ENCODE peak calls at places on chromosomes 4 and X, in five cellular contexts. One of them, this sample, is unnamed.
A peak's percentile ranks its signal among the peaks of the same experiment; 100 is the strongest.

GRCh38 chr4:183722738-183723560 is 63.9 kb downstream of the TRAPPC11 start:
- DNase-seq in A549: peak; percentile 20
- DNase-seq in central memory CD4-positive, alpha-beta T cell: peak; percentile 43
- DNase-seq in activated T-helper 1 cell treated with anti-CD3 and anti-CD28 coated beads, Interleukin-12 subunit alpha, Interleukin-12 subunit beta, Interleukin-2, Interleukin-4 antibody, amounts not matched to agents 30 ng/mL and 10 ng/mL and 1 ng/mL, durations not matched to agents 14 hours and 24 hours and 36 hours: peak; percentile 44
- DNase-seq in DMS79 treated with DMSO at 0.1 percent for 48 hours: peak; percentile 83
- DNase-seq in this sample: peak; percentile 46

GRCh38 chr4:6916587-6917444 is 7.2 kb downstream of the TBC1D14 start:
- DNase-seq in A549: peak; percentile 31
- DNase-seq in activated T-helper 1 cell treated with anti-CD3 and anti-CD28 coated beads, Interleukin-12 subunit alpha, Interleukin-12 subunit beta, Interleukin-2, Interleukin-4 antibody, amounts not matched to agents 30 ng/mL and 10 ng/mL and 1 ng/mL, durations not matched to agents 14 hours and 24 hours and 36 hours: peak; percentile 60
- DNase-seq in central memory CD4-positive, alpha-beta T cell: peak; percentile 60
- DNase-seq in DMS79 treated with DMSO at 0.1 percent for 48 hours: peak; percentile 9
- DNase-seq in this sample: peak; percentile 67

GRCh38 chr4:136741468-136741867 is 790.8 kb downstream of the PCDH18 start:
- DNase-seq in activated T-helper 1 cell treated with anti-CD3 and anti-CD28 coated beads, Interleukin-12 subunit alpha, Interleukin-12 subunit beta, Interleukin-2, Interleukin-4 antibody, amounts not matched to agents 30 ng/mL and 10 ng/mL and 1 ng/mL, durations not matched to agents 14 hours and 24 hours and 36 hours: no peak
- DNase-seq in DMS79 treated with DMSO at 0.1 percent for 48 hours: no peak
- DNase-seq in A549: peak; percentile 5
- DNase-seq in central memory CD4-positive, alpha-beta T cell: no peak
- DNase-seq in this sample: no peak

GRCh38 chr4:127632420-127633403 is at the start of gene INTU:
- DNase-seq in A549: peak; percentile 91
- DNase-seq in central memory CD4-positive, alpha-beta T cell: no peak
- DNase-seq in DMS79 treated with DMSO at 0.1 percent for 48 hours: peak; percentile 60
- DNase-seq in activated T-helper 1 cell treated with anti-CD3 and anti-CD28 coated beads, Interleukin-12 subunit alpha, Interleukin-12 subunit beta, Interleukin-2, Interleukin-4 antibody, amounts not matched to agents 30 ng/mL and 10 ng/mL and 1 ng/mL, durations not matched to agents 14 hours and 24 hours and 36 hours: peak; percentile 16
- DNase-seq in this sample: peak; percentile 19

GRCh38 chr4:3641501-3641900 is 109.3 kb upstream of the LRPAP1 start:
- DNase-seq in A549: no peak
- DNase-seq in activated T-helper 1 cell treated with anti-CD3 and anti-CD28 coated beads, Interleukin-12 subunit alpha, Interleukin-12 subunit beta, Interleukin-2, Interleukin-4 antibody, amounts not matched to agents 30 ng/mL and 10 ng/mL and 1 ng/mL, durations not matched to agents 14 hours and 24 hours and 36 hours: no peak
- DNase-seq in DMS79 treated with DMSO at 0.1 percent for 48 hours: no peak
- DNase-seq in central memory CD4-positive, alpha-beta T cell: no peak
- DNase-seq in this sample: no peak

GRCh38 chr4:137307806-137308205 is 224.5 kb downstream of the PCDH18 start:
- DNase-seq in central memory CD4-positive, alpha-beta T cell: no peak
- DNase-seq in DMS79 treated with DMSO at 0.1 percent for 48 hours: no peak
- DNase-seq in A549: no peak
- DNase-seq in activated T-helper 1 cell treated with anti-CD3 and anti-CD28 coated beads, Interleukin-12 subunit alpha, Interleukin-12 subunit beta, Interleukin-2, Interleukin-4 antibody, amounts not matched to agents 30 ng/mL and 10 ng/mL and 1 ng/mL, durations not matched to agents 14 hours and 24 hours and 36 hours: no peak
- DNase-seq in this sample: no peak

GRCh38 chrX:4550018-4550417 is 836.6 kb upstream of the PRKX start:
- DNase-seq in DMS79 treated with DMSO at 0.1 percent for 48 hours: no peak
- DNase-seq in activated T-helper 1 cell treated with anti-CD3 and anti-CD28 coated beads, Interleukin-12 subunit alpha, Interleukin-12 subunit beta, Interleukin-2, Interleukin-4 antibody, amounts not matched to agents 30 ng/mL and 10 ng/mL and 1 ng/mL, durations not matched to agents 14 hours and 24 hours and 36 hours: no peak
- DNase-seq in central memory CD4-positive, alpha-beta T cell: no peak
- DNase-seq in A549: peak; percentile 6
- DNase-seq in this sample: no peak

GRCh38 chrX:111483876-111484275 is 27.6 kb upstream of the SERTM2 start:
- DNase-seq in A549: no peak
- DNase-seq in activated T-helper 1 cell treated with anti-CD3 and anti-CD28 coated beads, Interleukin-12 subunit alpha, Interleukin-12 subunit beta, Interleukin-2, Interleukin-4 antibody, amounts not matched to agents 30 ng/mL and 10 ng/mL and 1 ng/mL, durations not matched to agents 14 hours and 24 hours and 36 hours: no peak
- DNase-seq in DMS79 treated with DMSO at 0.1 percent for 48 hours: no peak
- DNase-seq in central memory CD4-positive, alpha-beta T cell: no peak
- DNase-seq in this sample: no peak

GRCh38 chr4:123547167-123547817 is 150.7 kb downstream of the SPRY1 start:
- DNase-seq in DMS79 treated with DMSO at 0.1 percent for 48 hours: peak; percentile 73
- DNase-seq in A549: no peak
- DNase-seq in central memory CD4-positive, alpha-beta T cell: no peak
- DNase-seq in activated T-helper 1 cell treated with anti-CD3 and anti-CD28 coated beads, Interleukin-12 subunit alpha, Interleukin-12 subunit beta, Interleukin-2, Interleukin-4 antibody, amounts not matched to agents 30 ng/mL and 10 ng/mL and 1 ng/mL, durations not matched to agents 14 hours and 24 hours and 36 hours: no peak
- DNase-seq in this sample: no peak

GRCh38 chr4:156413411-156413985 is 459.8 kb upstream of the CTSO start:
- DNase-seq in DMS79 treated with DMSO at 0.1 percent for 48 hours: no peak
- DNase-seq in A549: no peak
- DNase-seq in central memory CD4-positive, alpha-beta T cell: no peak
- DNase-seq in activated T-helper 1 cell treated with anti-CD3 and anti-CD28 coated beads, Interleukin-12 subunit alpha, Interleukin-12 subunit beta, Interleukin-2, Interleukin-4 antibody, amounts not matched to agents 30 ng/mL and 10 ng/mL and 1 ng/mL, durations not matched to agents 14 hours and 24 hours and 36 hours: no peak
- DNase-seq in this sample: no peak

GRCh38 chr4:100842856-100843255 is 325.0 kb upstream of the EMCN start:
- DNase-seq in A549: no peak
- DNase-seq in activated T-helper 1 cell treated with anti-CD3 and anti-CD28 coated beads, Interleukin-12 subunit alpha, Interleukin-12 subunit beta, Interleukin-2, Interleukin-4 antibody, amounts not matched to agents 30 ng/mL and 10 ng/mL and 1 ng/mL, durations not matched to agents 14 hours and 24 hours and 36 hours: no peak
- DNase-seq in DMS79 treated with DMSO at 0.1 percent for 48 hours: no peak
- DNase-seq in central memory CD4-positive, alpha-beta T cell: no peak
- DNase-seq in this sample: no peak

GRCh38 chr4:176538217-176538925 is 218.6 kb downstream of the SPCS3 start:
- DNase-seq in A549: peak; percentile 46
- DNase-seq in activated T-helper 1 cell treated with anti-CD3 and anti-CD28 coated beads, Interleukin-12 subunit alpha, Interleukin-12 subunit beta, Interleukin-2, Interleukin-4 antibody, amounts not matched to agents 30 ng/mL and 10 ng/mL and 1 ng/mL, durations not matched to agents 14 hours and 24 hours and 36 hours: no peak
- DNase-seq in central memory CD4-positive, alpha-beta T cell: no peak
- DNase-seq in DMS79 treated with DMSO at 0.1 percent for 48 hours: no peak
- DNase-seq in this sample: no peak

GRCh38 chrX:4844376-4844775 is 1130.9 kb upstream of the PRKX start:
- DNase-seq in A549: no peak
- DNase-seq in activated T-helper 1 cell treated with anti-CD3 and anti-CD28 coated beads, Interleukin-12 subunit alpha, Interleukin-12 subunit beta, Interleukin-2, Interleukin-4 antibody, amounts not matched to agents 30 ng/mL and 10 ng/mL and 1 ng/mL, durations not matched to agents 14 hours and 24 hours and 36 hours: no peak
- DNase-seq in central memory CD4-positive, alpha-beta T cell: no peak
- DNase-seq in DMS79 treated with DMSO at 0.1 percent for 48 hours: no peak
- DNase-seq in this sample: no peak

GRCh38 chr4:80731436-80731835 is 299.1 kb upstream of the BMP3 start:
- DNase-seq in A549: no peak
- DNase-seq in activated T-helper 1 cell treated with anti-CD3 and anti-CD28 coated beads, Interleukin-12 subunit alpha, Interleukin-12 subunit beta, Interleukin-2, Interleukin-4 antibody, amounts not matched to agents 30 ng/mL and 10 ng/mL and 1 ng/mL, durations not matched to agents 14 hours and 24 hours and 36 hours: no peak
- DNase-seq in central memory CD4-positive, alpha-beta T cell: no peak
- DNase-seq in DMS79 treated with DMSO at 0.1 percent for 48 hours: peak; percentile 56
- DNase-seq in this sample: no peak

GRCh38 chr4:179128299-179128698 is 1686.1 kb upstream of the AGA start:
- DNase-seq in A549: no peak
- DNase-seq in DMS79 treated with DMSO at 0.1 percent for 48 hours: no peak
- DNase-seq in central memory CD4-positive, alpha-beta T cell: no peak
- DNase-seq in activated T-helper 1 cell treated with anti-CD3 and anti-CD28 coated beads, Interleukin-12 subunit alpha, Interleukin-12 subunit beta, Interleukin-2, Interleukin-4 antibody, amounts not matched to agents 30 ng/mL and 10 ng/mL and 1 ng/mL, durations not matched to agents 14 hours and 24 hours and 36 hours: no peak
- DNase-seq in this sample: no peak

GRCh38 chr4:174592985-174593335 is 70.7 kb upstream of the HPGD start:
- DNase-seq in DMS79 treated with DMSO at 0.1 percent for 48 hours: no peak
- DNase-seq in central memory CD4-positive, alpha-beta T cell: no peak
- DNase-seq in activated T-helper 1 cell treated with anti-CD3 and anti-CD28 coated beads, Interleukin-12 subunit alpha, Interleukin-12 subunit beta, Interleukin-2, Interleukin-4 antibody, amounts not matched to agents 30 ng/mL and 10 ng/mL and 1 ng/mL, durations not matched to agents 14 hours and 24 hours and 36 hours: no peak
- DNase-seq in A549: peak; percentile 14
- DNase-seq in this sample: no peak

GRCh38 chr4:74004668-74005067 is 6.2 kb upstream of the CXCL5 start:
- DNase-seq in DMS79 treated with DMSO at 0.1 percent for 48 hours: no peak
- DNase-seq in central memory CD4-positive, alpha-beta T cell: no peak
- DNase-seq in A549: no peak
- DNase-seq in activated T-helper 1 cell treated with anti-CD3 and anti-CD28 coated beads, Interleukin-12 subunit alpha, Interleukin-12 subunit beta, Interleukin-2, Interleukin-4 antibody, amounts not matched to agents 30 ng/mL and 10 ng/mL and 1 ng/mL, durations not matched to agents 14 hours and 24 hours and 36 hours: no peak
- DNase-seq in this sample: no peak

GRCh38 chrX:85326234-85327059 is 53.0 kb downstream of the POF1B start:
- DNase-seq in activated T-helper 1 cell treated with anti-CD3 and anti-CD28 coated beads, Interleukin-12 subunit alpha, Interleukin-12 subunit beta, Interleukin-2, Interleukin-4 antibody, amounts not matched to agents 30 ng/mL and 10 ng/mL and 1 ng/mL, durations not matched to agents 14 hours and 24 hours and 36 hours: no peak
- DNase-seq in DMS79 treated with DMSO at 0.1 percent for 48 hours: no peak
- DNase-seq in A549: no peak
- DNase-seq in central memory CD4-positive, alpha-beta T cell: no peak
- DNase-seq in this sample: no peak

GRCh38 chrX:104647084-104647483 is 81.1 kb downstream of the IL1RAPL2 start:
- DNase-seq in DMS79 treated with DMSO at 0.1 percent for 48 hours: no peak
- DNase-seq in A549: no peak
- DNase-seq in central memory CD4-positive, alpha-beta T cell: no peak
- DNase-seq in activated T-helper 1 cell treated with anti-CD3 and anti-CD28 coated beads, Interleukin-12 subunit alpha, Interleukin-12 subunit beta, Interleukin-2, Interleukin-4 antibody, amounts not matched to agents 30 ng/mL and 10 ng/mL and 1 ng/mL, durations not matched to agents 14 hours and 24 hours and 36 hours: no peak
- DNase-seq in this sample: no peak

GRCh38 chr4:88456757-88457306 is at the start of gene HERC5:
- DNase-seq in activated T-helper 1 cell treated with anti-CD3 and anti-CD28 coated beads, Interleukin-12 subunit alpha, Interleukin-12 subunit beta, Interleukin-2, Interleukin-4 antibody, amounts not matched to agents 30 ng/mL and 10 ng/mL and 1 ng/mL, durations not matched to agents 14 hours and 24 hours and 36 hours: peak; percentile 92
- DNase-seq in A549: peak; percentile 93
- DNase-seq in central memory CD4-positive, alpha-beta T cell: peak; percentile 95
- DNase-seq in DMS79 treated with DMSO at 0.1 percent for 48 hours: peak; percentile 62
- DNase-seq in this sample: peak; percentile 91

GRCh38 chr4:58809948-58810347 is 1699.8 kb upstream of the IGFBP7 start:
- DNase-seq in activated T-helper 1 cell treated with anti-CD3 and anti-CD28 coated beads, Interleukin-12 subunit alpha, Interleukin-12 subunit beta, Interleukin-2, Interleukin-4 antibody, amounts not matched to agents 30 ng/mL and 10 ng/mL and 1 ng/mL, durations not matched to agents 14 hours and 24 hours and 36 hours: no peak
- DNase-seq in central memory CD4-positive, alpha-beta T cell: no peak
- DNase-seq in DMS79 treated with DMSO at 0.1 percent for 48 hours: no peak
- DNase-seq in A549: peak; percentile 76
- DNase-seq in this sample: no peak

GRCh38 chr4:98851806-98852205 is 77.1 kb downstream of the EIF4E start:
- DNase-seq in DMS79 treated with DMSO at 0.1 percent for 48 hours: no peak
- DNase-seq in central memory CD4-positive, alpha-beta T cell: no peak
- DNase-seq in A549: no peak
- DNase-seq in activated T-helper 1 cell treated with anti-CD3 and anti-CD28 coated beads, Interleukin-12 subunit alpha, Interleukin-12 subunit beta, Interleukin-2, Interleukin-4 antibody, amounts not matched to agents 30 ng/mL and 10 ng/mL and 1 ng/mL, durations not matched to agents 14 hours and 24 hours and 36 hours: no peak
- DNase-seq in this sample: no peak

GRCh38 chr4:179941911-179942310 is 2301.3 kb upstream of the TENM3 start:
- DNase-seq in activated T-helper 1 cell treated with anti-CD3 and anti-CD28 coated beads, Interleukin-12 subunit alpha, Interleukin-12 subunit beta, Interleukin-2, Interleukin-4 antibody, amounts not matched to agents 30 ng/mL and 10 ng/mL and 1 ng/mL, durations not matched to agents 14 hours and 24 hours and 36 hours: no peak
- DNase-seq in A549: no peak
- DNase-seq in central memory CD4-positive, alpha-beta T cell: no peak
- DNase-seq in DMS79 treated with DMSO at 0.1 percent for 48 hours: no peak
- DNase-seq in this sample: no peak

GRCh38 chr4:20684852-20685763 is 15.2 kb upstream of the PACRGL start:
- DNase-seq in A549: peak; percentile 1
- DNase-seq in central memory CD4-positive, alpha-beta T cell: no peak
- DNase-seq in activated T-helper 1 cell treated with anti-CD3 and anti-CD28 coated beads, Interleukin-12 subunit alpha, Interleukin-12 subunit beta, Interleukin-2, Interleukin-4 antibody, amounts not matched to agents 30 ng/mL and 10 ng/mL and 1 ng/mL, durations not matched to agents 14 hours and 24 hours and 36 hours: no peak
- DNase-seq in DMS79 treated with DMSO at 0.1 percent for 48 hours: peak; percentile 40
- DNase-seq in this sample: no peak

GRCh38 chr4:77044458-77045124 is 31.2 kb downstream of the CCNI start:
- DNase-seq in central memory CD4-positive, alpha-beta T cell: peak; percentile 29
- DNase-seq in activated T-helper 1 cell treated with anti-CD3 and anti-CD28 coated beads, Interleukin-12 subunit alpha, Interleukin-12 subunit beta, Interleukin-2, Interleukin-4 antibody, amounts not matched to agents 30 ng/mL and 10 ng/mL and 1 ng/mL, durations not matched to agents 14 hours and 24 hours and 36 hours: no peak
- DNase-seq in DMS79 treated with DMSO at 0.1 percent for 48 hours: no peak
- DNase-seq in A549: peak; percentile 8
- DNase-seq in this sample: no peak

GRCh38 chr4:175215208-175215607 is 297.1 kb downstream of the ADAM29 start:
- DNase-seq in activated T-helper 1 cell treated with anti-CD3 and anti-CD28 coated beads, Interleukin-12 subunit alpha, Interleukin-12 subunit beta, Interleukin-2, Interleukin-4 antibody, amounts not matched to agents 30 ng/mL and 10 ng/mL and 1 ng/mL, durations not matched to agents 14 hours and 24 hours and 36 hours: no peak
- DNase-seq in A549: no peak
- DNase-seq in DMS79 treated with DMSO at 0.1 percent for 48 hours: no peak
- DNase-seq in central memory CD4-positive, alpha-beta T cell: no peak
- DNase-seq in this sample: no peak

This sample was measured in T-helper 2 cell treated with Interferon-gamma antibody and Interleukin-4, amounts not matched to agents 5 μg/mL and 100 μg/mL, for 36 hours.